ENCODE peak calls at places on chromosomes 4 and X, in five cellular contexts. S is cardiac muscle cell, A is fibroblast of mammary gland, X is transverse colon, Q is AG04450. C is an unnamed sample.

GRCh38 chr4:8067274-8067936 is 91.2 kb downstream of the ABLIM2 start:
- DNase-seq in A (no peak), Q (no peak), S (no peak), X (no peak), C (no peak)

GRCh38 chr4:123244233-123244632 is 152.4 kb upstream of the SPRY1 start:
- DNase-seq in X (peak; percentile 20), Q (no peak), A (peak; percentile 17), S (no peak), C (no peak)

GRCh38 chr4:176268963-176269362 is at the start of gene ASB5:
- DNase-seq in A (no peak), S (no peak), Q (no peak), X (no peak), C (no peak)

GRCh38 chr4:170743633-170744032 is 653.9 kb upstream of the AADAT start:
- DNase-seq in A (no peak), S (no peak), X (no peak), Q (no peak), C (no peak)

GRCh38 chrX:64394874-64395567 is at the start of gene MTMR8:
- DNase-seq in X (peak; percentile 83), A (peak; percentile 38), S (peak; percentile 83), Q (no peak), C (no peak)

GRCh38 chr4:38660838-38661237 is 3.2 kb upstream of the KLF3 start:
- DNase-seq in A (no peak), S (no peak), Q (no peak), X (no peak), C (no peak)

GRCh38 chr4:128524311-128524710 is 236.7 kb upstream of the PGRMC2 start:
- DNase-seq in A (peak; percentile 95), Q (no peak), S (no peak), X (peak; percentile 62), C (peak; percentile 73)

GRCh38 chr4:67736262-67736661 is 17.9 kb downstream of the GNRHR start:
- DNase-seq in X (no peak), S (no peak), Q (no peak), A (no peak), C (no peak)

GRCh38 chr4:5545271-5545670 is 163.1 kb downstream of the EVC2 start:
- DNase-seq in A (no peak), S (no peak), X (no peak), Q (no peak), C (no peak)

GRCh38 chrX:134484039-134484438 is 24.1 kb downstream of the HPRT1 start:
- DNase-seq in X (no peak), Q (no peak), S (peak; percentile 59), A (peak; percentile 73), C (no peak)

GRCh38 chrX:19593684-19594083 is 78.4 kb upstream of the MAP3K15 start:
- DNase-seq in Q (no peak), S (peak; percentile 30), A (peak; percentile 61), X (no peak), C (no peak)

GRCh38 chr4:189845145-189845846 is 95.4 kb upstream of the FRG1 start:
- DNase-seq in A (peak; percentile 77), Q (no peak), X (no peak), S (no peak), C (no peak)

GRCh38 chrX:137746289-137746688 is 180.4 kb downstream of the ZIC3 start:
- DNase-seq in S (no peak), Q (no peak), X (no peak), A (no peak), C (no peak)

GRCh38 chrX:137749282-137749681 is 183.4 kb downstream of the ZIC3 start:
- DNase-seq in A (no peak), X (no peak), S (no peak), Q (no peak), C (no peak)

GRCh38 chrX:137747231-137747630 is 181.3 kb downstream of the ZIC3 start:
- DNase-seq in X (no peak), S (no peak), Q (no peak), A (no peak), C (no peak)

GRCh38 chrX:137743414-137743813 is 177.5 kb downstream of the ZIC3 start:
- DNase-seq in Q (no peak), X (no peak), A (no peak), S (no peak), C (no peak)

GRCh38 chrX:137748827-137749226 is 182.9 kb downstream of the ZIC3 start:
- DNase-seq in X (no peak), S (no peak), A (no peak), Q (no peak), C (no peak)
- H3K4me3 ChIP-seq in X (no peak overlapping the region), S (no peak overlapping the region), A (no peak overlapping the region), Q (no peak overlapping the region), C (no peak overlapping the region)

DNA sequence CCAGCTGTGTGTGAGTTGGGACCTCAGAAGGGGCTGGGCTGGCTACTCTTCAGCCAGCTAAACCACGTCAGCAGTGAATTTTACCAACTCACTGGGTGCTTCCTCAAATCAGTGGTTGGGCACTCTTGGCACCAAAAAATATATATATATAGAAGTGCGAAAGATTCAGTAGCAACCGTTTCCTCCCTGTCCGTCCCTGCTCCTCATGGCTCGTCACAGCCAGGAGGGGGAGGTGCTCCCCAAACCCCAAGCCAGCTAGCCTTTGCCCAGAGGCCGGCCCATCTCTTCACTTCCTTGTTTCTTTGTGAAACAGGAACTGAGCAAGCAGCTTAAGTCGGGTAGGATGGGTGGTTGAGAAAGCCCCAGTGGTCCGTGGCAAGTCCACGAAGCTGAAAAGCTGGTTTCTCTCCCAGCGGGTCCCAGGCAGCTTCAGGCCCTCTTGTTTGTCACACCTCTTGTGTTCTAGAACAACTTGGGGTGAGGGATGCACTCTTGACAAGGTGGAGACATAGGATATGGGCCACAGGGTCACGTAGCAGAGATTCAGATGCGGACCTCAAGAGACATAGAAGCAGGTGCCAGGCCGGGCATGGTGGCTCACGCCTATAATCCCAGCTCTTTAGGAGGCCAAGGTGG is 6.8 kb upstream of the SASH3 start:
- DNase-seq in Q (no peak), X (peak; percentile 82), S (no peak), A (no peak), C (no peak)
- TF ChIP-seq CTCF in Q (no peak), X (no peak), S (no peak), A (no peak), C (no peak)

DNA sequence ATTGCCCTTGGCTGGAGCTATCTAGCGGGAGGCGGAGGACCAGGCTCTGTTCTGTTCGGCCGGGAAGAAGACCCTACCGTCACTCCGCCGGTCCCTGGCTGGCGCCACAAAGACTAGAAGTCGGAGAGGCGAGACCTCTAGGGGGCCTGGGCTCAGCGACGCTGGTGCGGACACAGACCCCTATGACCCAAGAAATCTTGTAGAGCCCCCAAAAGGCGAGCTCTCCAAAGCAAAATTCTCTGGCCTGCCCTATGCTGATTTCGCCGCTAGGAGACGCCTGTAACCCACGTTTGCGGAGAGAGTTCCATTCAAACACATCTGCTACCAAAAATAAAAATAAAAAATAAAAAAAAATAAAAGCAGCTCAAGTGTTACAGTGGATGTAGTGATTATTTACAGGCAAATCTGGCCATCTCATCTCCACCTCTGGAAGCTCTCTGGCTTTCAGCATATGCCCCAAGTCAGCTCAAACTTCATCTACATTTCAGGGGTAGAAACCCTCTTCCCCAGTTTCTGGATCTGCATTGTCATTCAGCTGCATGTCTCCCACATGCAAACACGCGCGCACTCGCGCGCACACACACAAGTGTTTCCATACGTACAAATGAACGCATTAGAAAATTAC is 2.4 kb upstream of the PCDH10 start:
- DNase-seq in Q (no peak), A (peak; percentile 50), X (no peak), S (peak; percentile 77), C (no peak)
- H3K4me3 ChIP-seq in Q (peak overlapping the region; percentile 61), A (peak overlapping the region; percentile 5), X (no peak overlapping the region), S (peak overlapping the region; percentile 50), C (no peak overlapping the region)

DNA sequence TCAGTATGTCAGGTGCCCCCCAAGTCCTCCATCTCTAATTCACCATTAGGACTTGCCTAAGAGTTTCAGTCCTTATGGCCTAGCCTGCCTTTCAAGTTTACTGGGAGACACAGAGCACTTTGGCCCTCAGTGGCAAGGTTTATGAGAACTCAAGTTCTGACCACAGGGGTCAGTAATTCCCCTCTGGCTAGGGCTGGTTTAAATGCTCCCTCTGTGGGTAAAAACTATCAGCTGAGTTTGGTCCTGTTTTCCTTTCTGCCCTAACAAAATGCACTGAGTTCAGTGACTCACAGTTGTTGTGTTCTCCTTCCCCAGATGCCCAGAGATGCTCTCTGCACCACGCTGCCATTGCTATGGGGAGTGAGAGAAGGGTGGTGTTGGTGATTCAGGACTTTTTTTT is 163.2 kb downstream of the RELL1 start:
- DNase-seq in X (no peak), Q (no peak), S (no peak), A (no peak), C (no peak)
- TF ChIP-seq CTCF in X (no peak), Q (no peak), S (no peak), A (no peak), C (no peak)